ENCODE peak calls at places on chromosomes 12 and 14, in eight cellular contexts. T is GM20000, S is suprapubic skin, E is psoas muscle, A is GM06990, Y is mammary epithelial cell, J is choroid plexus epithelial cell, U is endodermal cell. D is an unnamed sample.

GRCh38 chr12:5258498-5258897 is 173.4 kb upstream of the NTF3 start:
- DNase-seq in T (no peak), Y (peak; percentile 87), U (no peak), E (no peak), J (no peak), S (peak; percentile 65), A (no peak), D (no peak)

GRCh38 chr12:13425766-13426165 is 229.2 kb downstream of the EMP1 start:
- DNase-seq in U (peak; percentile 33), A (no peak), Y (peak; percentile 81), E (no peak), S (no peak), J (peak; percentile 54), T (no peak), D (no peak)

GRCh38 chr12:115072712-115073111 is 388.7 kb upstream of the TBX3 start:
- DNase-seq in E (no peak), J (no peak), Y (no peak), U (no peak), A (no peak), T (no peak), S (no peak), D (no peak)

GRCh38 chr12:40208707-40209106 is 16.1 kb upstream of the LRRK2 start:
- DNase-seq in A (no peak), E (no peak), Y (no peak), U (no peak), S (no peak), J (no peak), T (no peak), D (no peak)

GRCh38 chr12:10235761-10236631 is 23.3 kb downstream of the GABARAPL1 start:
- DNase-seq in J (peak; percentile 68), E (no peak), T (peak; percentile 54), S (no peak), A (no peak), Y (no peak), U (no peak), D (no peak)

GRCh38 chr12:22904485-22904884 is 279.5 kb downstream of the ETNK1 start:
- DNase-seq in E (no peak), J (no peak), A (no peak), S (no peak), T (no peak), Y (no peak), U (no peak), D (no peak)

GRCh38 chr12:122031342-122032216 is 9.9 kb downstream of the BCL7A start:
- DNase-seq in A (no peak), T (peak; percentile 61), U (peak; percentile 96), Y (no peak), E (peak; percentile 72), S (no peak), J (peak; percentile 44), D (peak; percentile 41)

GRCh38 chr14:58812050-58812690 is 174.4 kb downstream of the DACT1 start:
- DNase-seq in T (peak; percentile 35), S (no peak), Y (no peak), E (no peak), U (peak; percentile 61), J (no peak), A (no peak), D (no peak)

GRCh38 chr12:11133162-11133561 is 1.3 kb downstream of the TAS2R30 start:
- DNase-seq in S (no peak), J (no peak), A (no peak), E (no peak), T (no peak), U (no peak), Y (no peak), D (no peak)

DNA sequence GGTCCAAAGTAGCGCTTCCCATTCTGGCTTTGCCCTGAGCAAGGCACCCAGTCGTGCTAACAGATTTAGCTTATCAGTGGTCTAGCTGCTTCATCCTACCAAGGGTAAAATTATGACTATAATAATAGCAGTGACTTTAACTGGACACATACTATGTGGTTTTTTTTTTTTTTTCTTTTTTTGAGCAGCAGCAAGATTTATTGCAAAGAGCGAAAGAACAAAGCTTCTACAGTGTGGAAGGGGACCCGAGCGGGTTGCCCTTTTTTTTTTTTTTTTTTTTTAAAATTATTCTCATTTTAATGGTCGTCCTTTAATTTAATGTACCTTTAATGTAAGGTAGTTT is 505 bp downstream of the HELB start:
- DNase-seq in Y (no peak), J (no peak), S (no peak), E (no peak), A (no peak), U (no peak), T (no peak), D (no peak)
- TF ChIP-seq CTCF in Y (no peak), J (no peak), S (no peak), E (no peak), A (no peak), U (no peak), T (no peak), D (no peak)

GRCh38 chr12:105835505-105835904 is 303.2 kb downstream of the NUAK1 start:
- DNase-seq in S (no peak), E (no peak), A (no peak), Y (no peak), U (no peak), J (no peak), T (no peak), D (no peak)
- TF ChIP-seq CTCF in S (no peak), E (no peak), A (no peak), Y (no peak), U (no peak), J (no peak), T (no peak), D (no peak)

GRCh38 chr14:103694572-103695026 is 20.7 kb downstream of the XRCC3 start:
- DNase-seq in U (peak; percentile 64), S (peak; percentile 49), T (no peak), Y (no peak), J (no peak), A (no peak), E (no peak), D (no peak)
- TF ChIP-seq CTCF in U (peak; percentile 58), S (no peak), T (no peak), Y (no peak), J (no peak), A (no peak), E (no peak), D (no peak)

GRCh38 chr12:102874819-102875218 is 42.2 kb downstream of the PAH start:
- DNase-seq in A (no peak), T (no peak), U (no peak), E (no peak), S (no peak), Y (no peak), J (no peak), D (no peak)

GRCh38 chr12:102883204-102883799 is 33.7 kb downstream of the PAH start:
- DNase-seq in Y (peak; percentile 16), A (peak; percentile 17), E (peak; percentile 60), S (no peak), U (peak; percentile 93), J (peak; percentile 45), T (peak; percentile 57), D (no peak)

GRCh38 chr12:102880783-102881182 is 36.3 kb downstream of the PAH start:
- DNase-seq in U (no peak), A (no peak), S (no peak), T (no peak), Y (no peak), J (no peak), E (no peak), D (no peak)

GRCh38 chr12:102876883-102877282 is 40.2 kb downstream of the PAH start:
- DNase-seq in J (no peak), U (peak; percentile 87), T (no peak), Y (no peak), S (no peak), A (no peak), E (no peak), D (no peak)

GRCh38 chr12:102879144-102879763 is 37.8 kb downstream of the PAH start:
- DNase-seq in T (peak; percentile 57), A (peak; percentile 13), Y (peak; percentile 79), S (no peak), J (peak; percentile 53), E (peak; percentile 57), U (peak; percentile 89), D (no peak)
- TF ChIP-seq CTCF in T (peak; percentile 3), A (peak; percentile 76), Y (peak; percentile 57), S (no peak), J (peak; percentile 6), E (peak; percentile 14), U (peak; percentile 69), D (no peak)

DNA sequence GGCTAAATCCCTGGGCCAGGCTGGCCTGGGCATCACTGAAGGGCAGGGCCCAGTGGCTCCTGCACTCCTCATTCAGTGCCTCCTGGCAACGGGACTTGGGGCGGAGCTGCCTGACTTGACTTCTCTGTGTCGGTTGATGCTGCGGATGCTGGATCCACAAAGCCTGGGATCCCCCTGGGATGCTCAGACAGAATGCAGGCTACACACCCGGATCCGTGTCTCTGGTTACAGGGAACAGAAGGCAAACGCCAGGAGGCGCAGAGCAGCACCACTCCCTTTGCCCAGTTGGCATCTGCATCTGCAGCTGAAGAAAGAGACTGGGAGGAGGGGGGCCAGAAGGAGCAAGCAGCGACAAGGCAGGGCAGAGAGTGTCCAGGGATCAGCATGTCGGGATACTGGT is 154.5 kb upstream of the FKBP4 start:
- DNase-seq in A (no peak), T (no peak), U (peak; percentile 64), S (no peak), Y (no peak), E (no peak), J (no peak), D (no peak)
- TF ChIP-seq CTCF in A (no peak), T (no peak), U (no peak), S (no peak), Y (peak; percentile 49), E (peak; percentile 5), J (no peak), D (no peak)

D was measured in omental fat pad.